ENCODE peak calls at places on chromosomes 1 and 21, in six cellular contexts. M is body of pancreas, T is nephron progenitor cell, Y is M059J, U is anterior cingulate cortex, S is fibroblast of lung. I is an unnamed sample.

GRCh38 chr1:219385786-219386427 is 212.2 kb downstream of the LYPLAL1 start:
- DNase-seq in U (no peak), S (peak; percentile 73), Y (peak; percentile 71), T (peak; percentile 27), M (peak; percentile 69), I (no peak)

GRCh38 chr1:224500802-224501201 is 66.2 kb upstream of the WDR26 start:
- DNase-seq in U (no peak), S (no peak), Y (no peak), M (no peak), T (no peak), I (no peak)

GRCh38 chr1:153510984-153511410 is 24.8 kb downstream of the S100A6 start:
- DNase-seq in Y (peak; percentile 76), M (peak; percentile 85), T (peak; percentile 90), U (peak; percentile 58), S (peak; percentile 77), I (peak; percentile 77)

GRCh38 chr1:106921186-106921585 is 135.3 kb upstream of the PRMT6 start:
- DNase-seq in Y (no peak), S (peak; percentile 46), U (no peak), T (no peak), M (no peak), I (no peak)

GRCh38 chr1:113976609-113977278 is 2.5 kb upstream of the OLFML3 start:
- DNase-seq in S (peak; percentile 61), U (no peak), T (peak; percentile 37), M (peak; percentile 20), Y (peak; percentile 47), I (no peak)

GRCh38 chr1:45018599-45019230 is 6.7 kb downstream of the UROD start:
- DNase-seq in M (peak; percentile 82), T (peak; percentile 63), Y (peak; percentile 76), U (no peak), S (peak; percentile 56), I (peak; percentile 46)

GRCh38 chr1:237041795-237042466 is at the start of gene RYR2:
- DNase-seq in T (peak; percentile 71), S (peak; percentile 12), Y (no peak), M (peak; percentile 17), U (peak; percentile 8), I (no peak)

GRCh38 chr1:57835620-57836019 is 411.8 kb upstream of the DAB1 start:
- DNase-seq in U (no peak), T (no peak), M (peak; percentile 40), S (no peak), Y (no peak), I (no peak)

GRCh38 chr1:210062033-210062432 is 124.0 kb downstream of the SYT14 start:
- DNase-seq in M (no peak), U (no peak), S (no peak), T (no peak), Y (no peak), I (no peak)

GRCh38 chr21:45202889-45203288 is 84.8 kb downstream of the POFUT2 start:
- DNase-seq in S (no peak), M (no peak), U (no peak), Y (no peak), T (no peak), I (no peak)

GRCh38 chr1:207217778-207218511 is 103.5 kb upstream of the CD55 start:
- DNase-seq in M (no peak), S (no peak), T (no peak), Y (no peak), U (no peak), I (no peak)

GRCh38 chr21:39079617-39080016 is 103.6 kb downstream of the PSMG1 start:
- DNase-seq in Y (no peak), S (peak; percentile 58), M (peak; percentile 90), T (no peak), U (no peak), I (no peak)

GRCh38 chr1:241356187-241356518 is 852 bp downstream of the RGS7 start:
- DNase-seq in Y (no peak), M (no peak), U (no peak), T (no peak), S (no peak), I (no peak)

GRCh38 chr1:10721381-10722321 is 74.8 kb downstream of the CASZ1 start:
- DNase-seq in T (no peak), M (no peak), U (no peak), S (no peak), Y (no peak), I (no peak)

GRCh38 chr21:33492571-33492970 is 1.1 kb upstream of the DNAJC28 start:
- DNase-seq in S (peak; percentile 76), T (no peak), M (peak; percentile 12), U (no peak), Y (peak; percentile 10), I (no peak)

GRCh38 chr1:155698382-155699038 is 9.6 kb downstream of the DAP3 start:
- DNase-seq in T (no peak), M (no peak), Y (peak; percentile 55), U (no peak), S (peak; percentile 15), I (no peak)